ENCODE peak calls at places on chromosomes 6 and 20, in eight cellular contexts. B is HCEC 1CT; O is aorta; Y is fibroblast of lung; X is iPS DF 19.7; U is stimulated activated CD8-positive, alpha-beta memory T cell treated with anti-CD3 and anti-CD28 coated beads, Interleukin-15, amount 100 ng/mL, for 24 hours; J is endothelial cell of umbilical vein; N is foreskin fibroblast. T is an unnamed sample.

GRCh38 chr6:80104520-80104919 is 2.0 kb upstream of the BCKDHB start:
- DNase-seq in N (no peak), Y (no peak), B (no peak), X (no peak), O (no peak), J (no peak), U (no peak), T (no peak)

GRCh38 chr6:50973464-50973863 is 154.8 kb downstream of the TFAP2B start:
- DNase-seq in B (no peak), Y (no peak), X (no peak), U (no peak), N (no peak), O (no peak), J (no peak), T (no peak)

GRCh38 chr6:37698264-37699137 is 818 bp upstream of the MDGA1 start:
- DNase-seq in U (peak), B (peak), J (peak), O (peak), N (peak), Y (peak), X (no peak), T (no peak)

GRCh38 chr20:33838035-33838864 is 27.1 kb downstream of the CHMP4B start:
- DNase-seq in N (no peak), X (no peak), Y (no peak), O (no peak), J (no peak), U (no peak), B (no peak), T (no peak)

GRCh38 chr6:39243809-39244208 is 14.5 kb upstream of the KCNK5 start:
- DNase-seq in U (no peak), Y (no peak), O (peak), N (no peak), J (no peak), X (no peak), B (no peak), T (no peak)

GRCh38 chr6:33803571-33804053 is at the start of gene MLN:
- DNase-seq in U (no peak), B (no peak), J (no peak), X (no peak), O (no peak), N (no peak), Y (no peak), T (no peak)

GRCh38 chr20:18372296-18372695 is 84.0 kb downstream of the ZNF133 start:
- DNase-seq in U (no peak), X (no peak), B (no peak), Y (no peak), J (no peak), O (no peak), N (no peak), T (no peak)

GRCh38 chr6:3266170-3266569 is 7.4 kb downstream of the PSMG4 start:
- DNase-seq in Y (no peak), U (no peak), B (no peak), X (no peak), N (no peak), O (no peak), J (no peak), T (no peak)

GRCh38 chr20:31788578-31788977 is 30.6 kb upstream of the MYLK2 start:
- DNase-seq in B (peak), N (peak), J (no peak), X (no peak), Y (no peak), U (no peak), O (no peak), T (no peak)

GRCh38 chr6:36786055-36786675 is 53.1 kb downstream of the CPNE5 start:
- DNase-seq in X (no peak), J (no peak), O (no peak), B (no peak), N (no peak), U (no peak), Y (no peak), T (no peak)